ENCODE peak calls at places on chromosomes 1 and 21, in seven cellular contexts. N is activated CD4-positive, alpha-beta T cell treated with anti-CD3 and anti-CD28 coated beads, Interleukin-2, amount 50 U/mL, for 24 hours; R is BJ; S is NCI-H82; H is ELF-1; B is anterior cingulate cortex; W is stimulated activated CD8-positive, alpha-beta memory T cell treated with anti-CD3 and anti-CD28 coated beads, Interleukin-2, amount 100 ng/mL, for 1 hour. D is an unnamed sample.

GRCh38 chr1:235075121-235075954 is 53.3 kb downstream of the TOMM20 start:
- DNase-seq in N (peak; percentile 44), R (peak; percentile 74), S (no peak), H (no peak), B (peak; percentile 36), W (peak; percentile 47), D (peak; percentile 53)

GRCh38 chr1:229843627-229844238 is 217.7 kb downstream of the URB2 start:
- DNase-seq in N (no peak), R (no peak), S (peak; percentile 66), H (no peak), B (no peak), W (no peak), D (peak; percentile 37)

GRCh38 chr21:41207401-41208388 is 39.7 kb downstream of the BACE2 start:
- DNase-seq in N (no peak), R (peak; percentile 8), S (peak; percentile 17), H (no peak), B (no peak), W (no peak), D (no peak)

GRCh38 chr1:224245188-224245587 is 62.1 kb downstream of the DEGS1 start:
- DNase-seq in N (no peak), R (no peak), S (no peak), H (no peak), B (peak; percentile 30), W (no peak), D (peak; percentile 35)

GRCh38 chr1:41239988-41240610 is 2.0 kb downstream of the SCMH1 start:
- DNase-seq in N (no peak), R (peak; percentile 28), S (peak; percentile 40), H (no peak), B (no peak), W (no peak), D (peak; percentile 48)

GRCh38 chr1:34617717-34618116 is 137.1 kb upstream of the GJB5 start:
- DNase-seq in N (no peak), R (no peak), S (no peak), H (no peak), B (no peak), W (no peak), D (no peak)

GRCh38 chr1:82177190-82177589 is 376.5 kb downstream of the ADGRL2 start:
- DNase-seq in N (no peak), R (no peak), S (no peak), H (no peak), B (no peak), W (no peak), D (no peak)

GRCh38 chr21:36028127-36029069 is 31.9 kb downstream of the SETD4 start:
- DNase-seq in N (peak; percentile 55), R (no peak), S (peak; percentile 80), H (peak; percentile 88), B (peak; percentile 63), W (peak; percentile 38), D (peak; percentile 32)

GRCh38 chr1:239819075-239819474 is 272.6 kb upstream of the FMN2 start:
- DNase-seq in N (no peak), R (no peak), S (no peak), H (no peak), B (no peak), W (no peak), D (no peak)

GRCh38 chr1:107750364-107750959 is 214.5 kb downstream of the VAV3 start:
- DNase-seq in N (no peak), R (peak; percentile 3), S (peak; percentile 90), H (peak; percentile 78), B (peak; percentile 5), W (no peak), D (peak; percentile 20)

D was measured in HFF-Myc.